ENCODE peak calls at places on chromosome 10, in eight cellular contexts. F, L, B, W, N, X, T and J are unnamed samples.

GRCh38 chr10:72426982-72427381 is 72.3 kb upstream of the DNAJB12 start:
- DNase-seq in N (no peak), W (no peak), L (no peak), B (peak), F (no peak), T (no peak), X (no peak), J (no peak)

GRCh38 chr10:29621161-29621560 is 13.6 kb downstream of the SVIL start:
- DNase-seq in L (no peak), N (no peak), X (peak), W (no peak), F (peak), T (peak), B (peak), J (peak)

GRCh38 chr10:59873924-59874323 is 32.4 kb downstream of the CCDC6 start:
- DNase-seq in X (no peak), N (no peak), T (no peak), L (no peak), B (no peak), W (no peak), F (no peak), J (no peak)

GRCh38 chr10:86711957-86712708 is 43.8 kb downstream of the LDB3 start:
- DNase-seq in L (no peak), W (no peak), X (no peak), F (peak), B (peak), N (no peak), T (peak), J (no peak)

GRCh38 chr10:122279725-122280141 is 8.6 kb downstream of the BTBD16 start:
- DNase-seq in F (peak), B (peak), W (peak), N (no peak), T (peak), X (peak), L (no peak), J (peak)

GRCh38 chr10:86163522-86164215 is 202.9 kb downstream of the GRID1 start:
- DNase-seq in X (peak), B (no peak), F (no peak), L (no peak), N (no peak), T (no peak), W (no peak), J (no peak)

GRCh38 chr10:21655687-21656086 is 121.7 kb downstream of the MLLT10 start:
- DNase-seq in X (no peak), L (no peak), F (no peak), T (no peak), N (no peak), W (no peak), B (no peak), J (no peak)

GRCh38 chr10:104334965-104335650 is 3.2 kb downstream of the ITPRIP start:
- DNase-seq in X (peak), L (no peak), W (no peak), N (no peak), F (no peak), T (no peak), B (no peak), J (no peak)

GRCh38 chr10:6473430-6473829 is 106.6 kb downstream of the PRKCQ start:
- DNase-seq in T (no peak), X (no peak), F (no peak), N (peak), L (no peak), W (no peak), B (no peak), J (no peak)

GRCh38 chr10:13100349-13101294 is 659 bp downstream of the OPTN start:
- DNase-seq in F (peak), W (peak), N (peak), L (no peak), X (peak), B (peak), T (peak), J (peak)

GRCh38 chr10:118969014-118969413 is 60.5 kb upstream of the NANOS1 start:
- DNase-seq in L (no peak), N (no peak), F (no peak), B (no peak), X (no peak), W (no peak), T (no peak), J (no peak)

GRCh38 chr10:100345570-100346330 is 1.3 kb upstream of the SCD start:
- DNase-seq in B (no peak), T (peak), L (no peak), N (no peak), F (peak), X (no peak), W (peak), J (peak)

GRCh38 chr10:75765705-75766104 is 334.3 kb downstream of the LRMDA start:
- DNase-seq in B (no peak), W (no peak), X (no peak), F (no peak), L (no peak), T (no peak), N (no peak), J (no peak)

GRCh38 chr10:130748409-130749057 is 563.0 kb downstream of the TCERG1L start:
- DNase-seq in B (no peak), T (no peak), W (no peak), N (no peak), F (no peak), X (peak), L (no peak), J (no peak)

GRCh38 chr10:119149723-119150122 is 15.8 kb downstream of the SFXN4 start:
- DNase-seq in T (no peak), N (no peak), B (peak), X (no peak), L (no peak), W (no peak), F (no peak), J (no peak)

GRCh38 chr10:57968328-57969016 is 299.2 kb downstream of the IPMK start:
- DNase-seq in N (no peak), X (no peak), B (no peak), L (no peak), F (no peak), W (no peak), T (no peak), J (no peak)

GRCh38 chr10:51180141-51180540 is 105.9 kb downstream of the PRKG1 start:
- DNase-seq in F (no peak), T (no peak), N (no peak), B (no peak), X (no peak), W (no peak), L (no peak), J (no peak)

GRCh38 chr10:1316107-1316805 is 260.1 kb downstream of the WDR37 start:
- DNase-seq in F (no peak), L (no peak), N (no peak), X (no peak), T (no peak), B (no peak), W (no peak), J (no peak)